ENCODE peak calls at places on chromosomes 2 and 18, in ten cellular contexts. E, A, V, X, R, W, I, F, O and Q are unnamed samples.

GRCh38 chr2:180910831-180911665 is 69.4 kb upstream of the UBE2E3 start:
- DNase-seq in R (peak; percentile 13), X (no peak), I (peak; percentile 13), E (no peak), A (no peak), F (peak; percentile 40), O (no peak), V (no peak), W (no peak), Q (no peak)

GRCh38 chr2:239824866-239825704 is 200.1 kb downstream of the NDUFA10 start:
- DNase-seq in O (no peak), R (no peak), A (no peak), W (no peak), F (peak; percentile 59), E (no peak), V (no peak), X (no peak), I (no peak), Q (no peak)

GRCh38 chr18:79211844-79212243 is 142.7 kb downstream of the ATP9B start:
- DNase-seq in W (no peak), F (no peak), E (no peak), A (no peak), R (no peak), I (no peak), O (no peak), X (no peak), V (no peak), Q (no peak)

GRCh38 chr2:62467100-62467474 is 38.9 kb downstream of the TMEM17 start:
- DNase-seq in V (no peak), A (no peak), O (no peak), R (no peak), W (no peak), X (no peak), I (no peak), E (no peak), F (no peak), Q (no peak)

GRCh38 chr2:37414470-37414949 is 70.1 kb downstream of the QPCT start:
- DNase-seq in W (no peak), F (no peak), O (peak; percentile 42), E (no peak), A (peak; percentile 63), X (no peak), R (peak; percentile 72), I (peak; percentile 51), V (no peak), Q (peak; percentile 65)

GRCh38 chr2:164150601-164151000 is 414.8 kb upstream of the FIGN start:
- DNase-seq in F (no peak), R (no peak), E (no peak), I (no peak), X (no peak), O (no peak), A (no peak), W (no peak), V (no peak), Q (no peak)

GRCh38 chr2:108417254-108417653 is 31.8 kb upstream of the GCC2 start:
- DNase-seq in F (peak; percentile 45), E (no peak), O (peak; percentile 41), X (no peak), W (no peak), I (no peak), V (no peak), A (no peak), R (no peak), Q (no peak)

GRCh38 chr2:111654829-111655228 is 229.2 kb downstream of the ANAPC1 start:
- DNase-seq in X (no peak), A (no peak), W (no peak), I (no peak), F (no peak), O (no peak), E (no peak), V (no peak), R (no peak), Q (no peak)

GRCh38 chr2:37679072-37679695 is 7.7 kb upstream of the CDC42EP3 start:
- DNase-seq in X (no peak), E (no peak), R (no peak), F (no peak), I (no peak), W (no peak), V (no peak), O (no peak), A (no peak), Q (no peak)

GRCh38 chr2:12045864-12046291 is 299.4 kb downstream of the LPIN1 start:
- DNase-seq in A (no peak), O (no peak), X (no peak), R (no peak), E (no peak), F (no peak), W (no peak), V (no peak), I (no peak), Q (no peak)

GRCh38 chr2:1627628-1628371 is 116.5 kb downstream of the PXDN start:
- DNase-seq in V (no peak), A (no peak), X (no peak), E (no peak), R (peak; percentile 86), I (no peak), O (no peak), F (no peak), W (no peak), Q (no peak)

GRCh38 chr2:118251427-118251826 is 163.2 kb downstream of the INSIG2 start:
- DNase-seq in O (no peak), V (no peak), X (no peak), W (no peak), F (no peak), I (no peak), E (no peak), R (peak; percentile 32), A (no peak), Q (no peak)

GRCh38 chr2:181312515-181312927 is 144.7 kb upstream of the ITGA4 start:
- DNase-seq in R (no peak), F (no peak), W (no peak), A (no peak), E (no peak), O (no peak), I (no peak), V (no peak), X (peak; percentile 16), Q (no peak)

GRCh38 chr18:48638451-48638850 is 99.6 kb downstream of the CTIF start:
- DNase-seq in X (no peak), O (no peak), R (no peak), E (no peak), W (no peak), I (no peak), F (no peak), A (no peak), V (no peak), Q (no peak)

GRCh38 chr2:67719351-67719750 is 322.2 kb downstream of the ETAA1 start:
- DNase-seq in W (no peak), V (no peak), E (no peak), R (no peak), F (no peak), A (no peak), I (no peak), X (no peak), O (no peak), Q (no peak)

GRCh38 chr2:38277245-38278119 is 99.6 kb downstream of the ATL2 start:
- DNase-seq in W (no peak), O (no peak), E (no peak), A (no peak), V (no peak), X (no peak), R (peak; percentile 39), I (no peak), F (peak; percentile 79), Q (no peak)

GRCh38 chr2:175330195-175330594 is 148.7 kb upstream of the ATP5MC3 start:
- DNase-seq in I (no peak), V (no peak), W (no peak), R (no peak), F (no peak), E (no peak), A (no peak), X (no peak), O (no peak), Q (no peak)

GRCh38 chr2:233602076-233602475 is 15.4 kb upstream of the UGT1A8 start:
- DNase-seq in O (no peak), W (no peak), A (no peak), F (no peak), I (no peak), R (no peak), X (no peak), E (no peak), V (no peak), Q (no peak)

GRCh38 chr2:181806039-181806392 is 85.5 kb upstream of the ITPRID2 start:
- DNase-seq in R (peak; percentile 28), I (no peak), V (peak; percentile 12), F (no peak), O (no peak), X (no peak), W (no peak), A (no peak), E (no peak), Q (no peak)

GRCh38 chr2:237314198-237314597 is 99.8 kb downstream of the COL6A3 start:
- DNase-seq in V (no peak), A (no peak), X (no peak), F (no peak), I (no peak), E (no peak), O (no peak), R (no peak), W (no peak), Q (no peak)

GRCh38 chr2:206158563-206159345 is 490 bp downstream of the NDUFS1 start:
- DNase-seq in X (no peak), E (no peak), A (peak; percentile 28), V (no peak), O (no peak), W (no peak), R (peak; percentile 42), F (no peak), I (no peak), Q (peak; percentile 37)

GRCh38 chr2:98806266-98806697 is 75.3 kb upstream of the MGAT4A start:
- DNase-seq in X (no peak), I (peak; percentile 73), W (no peak), R (peak; percentile 24), O (no peak), V (peak; percentile 65), A (peak; percentile 36), F (no peak), E (no peak), Q (no peak)

GRCh38 chr18:56258178-56258577 is 380.2 kb downstream of the TXNL1 start:
- DNase-seq in X (no peak), E (no peak), R (no peak), W (no peak), F (no peak), I (no peak), A (no peak), O (no peak), V (no peak), Q (no peak)

GRCh38 chr18:48897531-48897930 is 53.2 kb downstream of the SMAD7 start:
- DNase-seq in F (no peak), V (no peak), X (no peak), E (no peak), W (no peak), A (no peak), I (no peak), R (peak; percentile 46), O (no peak), Q (no peak)

GRCh38 chr2:148813603-148814065 is 61.4 kb upstream of the KIF5C start:
- DNase-seq in X (peak; percentile 20), O (no peak), I (peak; percentile 18), F (peak; percentile 98), V (no peak), A (no peak), R (no peak), W (peak; percentile 57), E (peak; percentile 60), Q (no peak)

GRCh38 chr2:188265315-188265714 is 26.4 kb upstream of the GULP1 start:
- DNase-seq in R (no peak), X (no peak), A (no peak), O (no peak), E (no peak), V (no peak), F (no peak), I (no peak), W (no peak), Q (no peak)

GRCh38 chr2:42567389-42567788 is 1.0 kb upstream of the MTA3 start:
- DNase-seq in I (no peak), W (no peak), E (no peak), F (no peak), X (no peak), O (no peak), A (no peak), R (peak; percentile 78), V (no peak), Q (no peak)

GRCh38 chr2:131034122-131035051 is 58.9 kb downstream of the FAM168B start:
- DNase-seq in O (no peak), I (no peak), A (peak; percentile 38), W (no peak), X (peak; percentile 29), F (no peak), V (peak; percentile 55), E (no peak), R (peak; percentile 51), Q (no peak)